ENCODE peak calls at places on chromosomes 4 and X, in five cellular contexts. F is A549, Y is H1, C is IMR-90, S is K562. H is an unnamed sample.
A peak's percentile ranks its signal among the peaks of the same experiment; 100 is the strongest.

GRCh38 chr4:74133786-74134499 is 24.0 kb upstream of the MTHFD2L start:
- DNase-seq in F (peak; percentile 18), Y (peak; percentile 83), C (peak; percentile 86), S (peak; percentile 89), H (peak; percentile 54)

GRCh38 chrX:24493740-24494543 is 28.9 kb downstream of the PDK3 start:
- DNase-seq in F (no peak), Y (no peak), C (no peak), S (no peak), H (peak; percentile 38)

GRCh38 chr4:10051536-10052135 is 30.3 kb upstream of the SLC2A9 start:
- DNase-seq in F (no peak), Y (peak; percentile 27), C (no peak), S (no peak), H (no peak)

GRCh38 chr4:122739174-122739573 is 6.7 kb downstream of the BBS12 start:
- DNase-seq in F (no peak), Y (no peak), C (peak; percentile 88), S (no peak), H (no peak)

GRCh38 chr4:90025248-90025647 is 101.9 kb upstream of the CCSER1 start:
- DNase-seq in F (no peak), Y (no peak), C (peak; percentile 0), S (no peak), H (no peak)

GRCh38 chr4:8372506-8373070 is 67.9 kb downstream of the ACOX3 start:
- DNase-seq in F (no peak), Y (no peak), C (no peak), S (no peak), H (no peak)

GRCh38 chrX:112736310-112736709 is 56.6 kb upstream of the LHFPL1 start:
- DNase-seq in F (no peak), Y (no peak), C (no peak), S (no peak), H (no peak)

GRCh38 chr4:156765277-156765676 is 206.3 kb downstream of the PDGFC start:
- DNase-seq in F (no peak), Y (no peak), C (peak; percentile 28), S (no peak), H (peak; percentile 60)

GRCh38 chr4:79913581-79913980 is 159.4 kb downstream of the ANTXR2 start:
- DNase-seq in F (no peak), Y (no peak), C (peak; percentile 83), S (peak; percentile 21), H (no peak)

GRCh38 chr4:8144359-8144758 is 14.3 kb downstream of the ABLIM2 start:
- DNase-seq in F (no peak), Y (no peak), C (no peak), S (no peak), H (no peak)

GRCh38 chrX:41265615-41266014 is 68.3 kb upstream of the DDX3X start:
- DNase-seq in F (no peak), Y (no peak), C (peak; percentile 69), S (peak; percentile 18), H (no peak)

GRCh38 chr4:173074501-173074946 is 94.1 kb upstream of the GALNT7 start:
- DNase-seq in F (peak; percentile 18), Y (peak; percentile 59), C (peak; percentile 80), S (no peak), H (no peak)

GRCh38 chrX:17622331-17622730 is 115.0 kb upstream of the SCML1 start:
- DNase-seq in F (no peak), Y (no peak), C (no peak), S (no peak), H (no peak)

GRCh38 chr4:60605651-60606354 is 594.3 kb upstream of the ADGRL3 start:
- DNase-seq in F (no peak), Y (no peak), C (peak; percentile 73), S (no peak), H (no peak)

GRCh38 chrX:46576458-46576857 is 2.9 kb downstream of the CHST7 start:
- DNase-seq in F (no peak), Y (no peak), C (no peak), S (no peak), H (no peak)

GRCh38 chr4:149029056-149029651 is 586.9 kb upstream of the NR3C2 start:
- DNase-seq in F (no peak), Y (no peak), C (peak; percentile 23), S (no peak), H (peak; percentile 42)

DNA sequence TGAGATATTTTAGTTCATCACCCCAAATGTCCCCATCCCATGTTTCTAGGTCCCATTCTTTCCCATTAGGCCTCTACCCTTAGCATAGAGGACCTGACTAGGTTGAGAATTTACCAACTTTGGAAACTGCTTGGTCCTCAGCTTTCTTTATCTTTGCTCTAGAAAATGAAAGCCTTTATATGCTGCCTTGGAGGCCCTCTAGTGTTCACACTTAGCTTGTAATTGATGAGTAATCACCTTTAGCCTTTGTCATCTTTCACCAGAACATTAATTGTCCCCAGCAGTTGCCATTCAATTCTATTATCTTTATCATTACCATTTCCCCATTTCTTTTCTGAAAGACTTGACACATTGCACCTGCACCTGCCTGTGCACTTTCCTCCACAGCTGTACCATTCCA is 589.2 kb upstream of the NR3C2 start:
- DNase-seq in F (no peak), Y (no peak), C (peak; percentile 19), S (no peak), H (peak; percentile 0)
- TF ChIP-seq MAFK in F (peak; percentile 38), Y (peak; percentile 89), C (no peak), S (no peak), H (peak; percentile 67)

DNA sequence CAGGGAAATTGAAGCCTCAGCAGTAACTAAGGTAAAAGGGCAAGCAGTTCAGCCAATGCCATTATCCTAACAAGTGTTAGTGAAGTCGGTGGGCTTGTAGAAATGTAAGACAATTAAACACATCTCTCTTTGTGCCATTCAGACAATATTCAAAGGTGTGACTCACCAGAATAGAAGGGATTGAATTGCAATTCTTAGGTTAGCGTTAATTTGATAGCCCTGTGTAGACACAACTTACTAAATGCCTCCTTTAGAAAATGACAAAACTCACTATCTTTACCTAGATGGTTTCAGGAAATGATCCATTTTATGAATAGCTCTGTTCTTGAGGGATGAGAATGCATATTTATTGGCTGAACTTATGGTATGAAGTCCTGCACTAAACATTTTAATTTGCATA is 35.2 kb downstream of the RPA4 start:
- DNase-seq in F (no peak), Y (no peak), C (no peak), S (no peak), H (no peak)
- TF ChIP-seq MAFK in F (no peak), Y (no peak), C (no peak), S (no peak), H (no peak)

DNA sequence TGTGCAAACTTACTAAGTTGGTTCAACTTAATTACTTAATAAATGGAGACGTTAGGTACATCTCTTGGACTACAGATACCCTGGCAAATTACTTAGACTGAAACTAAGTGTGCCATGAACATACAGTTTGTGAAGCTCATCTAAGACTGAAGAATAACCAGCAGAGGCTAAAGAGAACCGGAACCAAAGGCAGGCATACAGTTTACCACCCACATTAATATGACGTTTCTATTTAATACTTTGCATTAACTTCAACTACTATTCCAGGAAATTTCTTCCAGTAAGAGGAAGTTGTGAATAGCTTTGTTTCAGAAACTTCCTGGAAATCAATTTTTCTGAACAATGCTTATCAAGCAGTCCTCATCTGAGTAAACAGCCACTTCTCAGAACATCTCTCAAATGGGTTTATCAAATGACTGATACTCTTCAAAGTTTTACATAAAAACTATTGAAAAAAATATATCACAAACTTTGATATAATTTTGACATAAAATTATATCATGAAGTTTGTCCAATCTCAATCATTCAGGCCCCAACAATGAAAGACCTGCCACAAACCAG is 252.7 kb downstream of the OPHN1 start:
- DNase-seq in F (no peak), Y (no peak), C (no peak), S (peak; percentile 21), H (no peak)
- TF ChIP-seq MAFK in F (no peak), Y (no peak), C (no peak), S (no peak), H (no peak)

GRCh38 chr4:138078264-138078663 is 163.9 kb downstream of the SLC7A11 start:
- DNase-seq in F (no peak), Y (no peak), C (peak; percentile 14), S (no peak), H (no peak)
- TF ChIP-seq MAFK in F (no peak), Y (no peak), C (no peak), S (no peak), H (no peak)

GRCh38 chrX:119647089-119647488 is 40.9 kb upstream of the NKRF start:
- DNase-seq in F (no peak), Y (no peak), C (no peak), S (no peak), H (no peak)

GRCh38 chrX:119643696-119644095 is 37.5 kb upstream of the NKRF start:
- DNase-seq in F (no peak), Y (no peak), C (no peak), S (no peak), H (no peak)

GRCh38 chrX:119646515-119646914 is 40.3 kb upstream of the NKRF start:
- DNase-seq in F (no peak), Y (no peak), C (no peak), S (no peak), H (no peak)

GRCh38 chrX:119647552-119648420 is 41.6 kb upstream of the NKRF start:
- DNase-seq in F (no peak), Y (no peak), C (no peak), S (no peak), H (no peak)

DNA sequence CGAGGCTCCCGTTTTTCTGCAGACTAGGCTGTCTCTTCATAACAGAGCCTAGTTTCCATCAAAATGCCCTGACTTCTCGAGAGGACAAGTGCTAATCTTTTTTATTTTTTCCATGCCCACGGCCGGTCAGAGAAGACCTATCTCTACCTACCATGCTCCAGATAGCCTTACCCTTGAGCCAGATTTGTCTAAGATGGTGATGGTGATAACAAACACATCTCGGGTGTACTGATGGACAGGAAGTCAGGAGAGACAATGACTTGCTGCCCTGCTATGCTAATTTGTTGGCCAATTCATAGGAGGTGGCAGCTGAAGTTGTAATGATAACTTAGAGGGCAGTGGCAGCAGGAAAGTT is 42.2 kb upstream of the NKRF start:
- DNase-seq in F (no peak), Y (no peak), C (no peak), S (no peak), H (no peak)
- TF ChIP-seq MAFK in F (no peak), Y (no peak), C (no peak), S (no peak), H (no peak)

GRCh38 chr4:148006025-148006424 is 274.1 kb downstream of the ARHGAP10 start:
- DNase-seq in F (no peak), Y (no peak), C (no peak), S (no peak), H (no peak)

GRCh38 chr4:148007303-148007702 is 275.4 kb downstream of the ARHGAP10 start:
- DNase-seq in F (peak; percentile 66), Y (no peak), C (peak; percentile 99), S (peak; percentile 24), H (no peak)

GRCh38 chr4:148007789-148008188 is 275.9 kb downstream of the ARHGAP10 start:
- DNase-seq in F (no peak), Y (no peak), C (peak; percentile 18), S (no peak), H (no peak)

GRCh38 chr4:148004228-148004813 is 272.4 kb downstream of the ARHGAP10 start:
- DNase-seq in F (no peak), Y (no peak), C (no peak), S (no peak), H (no peak)
- TF ChIP-seq MAFK in F (no peak), Y (no peak), C (no peak), S (no peak), H (no peak)